ENCODE peak calls at places on chromosomes 1 and 21, in six cellular contexts. One of them, this sample, is unnamed.

GRCh38 chr1:20742671-20743070 is 10.2 kb upstream of the SH2D5 start:
- DNase-seq in esophagus squamous epithelium: no peak
- DNase-seq in posterior vena cava: no peak
- DNase-seq in endothelial cell: no peak
- DNase-seq in A673: no peak
- DNase-seq in coronary artery: no peak
- DNase-seq in this sample: no peak

GRCh38 chr1:178232108-178232507 is 138.2 kb downstream of the RASAL2 start:
- DNase-seq in esophagus squamous epithelium: no peak
- DNase-seq in posterior vena cava: no peak
- DNase-seq in endothelial cell: no peak
- DNase-seq in A673: no peak
- DNase-seq in coronary artery: no peak
- DNase-seq in this sample: no peak

GRCh38 chr1:244779410-244779809 is 56.0 kb upstream of the COX20 start:
- DNase-seq in esophagus squamous epithelium: no peak
- DNase-seq in posterior vena cava: no peak
- DNase-seq in endothelial cell: no peak
- DNase-seq in A673: no peak
- DNase-seq in coronary artery: no peak
- DNase-seq in this sample: no peak

GRCh38 chr21:37700641-37701202 is 215.5 kb downstream of the KCNJ6 start:
- DNase-seq in esophagus squamous epithelium: no peak
- DNase-seq in posterior vena cava: no peak
- DNase-seq in endothelial cell: peak; percentile 58
- DNase-seq in A673: peak; percentile 86
- DNase-seq in coronary artery: no peak
- DNase-seq in this sample: peak; percentile 30

GRCh38 chr1:46401514-46401913 is 7.4 kb downstream of the FAAH start:
- DNase-seq in esophagus squamous epithelium: no peak
- DNase-seq in posterior vena cava: no peak
- DNase-seq in endothelial cell: no peak
- DNase-seq in A673: no peak
- DNase-seq in coronary artery: no peak
- DNase-seq in this sample: no peak

GRCh38 chr1:35269190-35269988 is 880 bp downstream of the ZMYM4 start:
- DNase-seq in esophagus squamous epithelium: no peak
- DNase-seq in posterior vena cava: no peak
- DNase-seq in endothelial cell: no peak
- DNase-seq in A673: peak; percentile 18
- DNase-seq in coronary artery: no peak
- DNase-seq in this sample: no peak

GRCh38 chr1:221888218-221888617 is 146.3 kb upstream of the DUSP10 start:
- DNase-seq in esophagus squamous epithelium: no peak
- DNase-seq in posterior vena cava: no peak
- DNase-seq in endothelial cell: no peak
- DNase-seq in A673: no peak
- DNase-seq in coronary artery: no peak
- DNase-seq in this sample: no peak

GRCh38 chr1:237261198-237261597 is 219.2 kb downstream of the RYR2 start:
- DNase-seq in esophagus squamous epithelium: no peak
- DNase-seq in posterior vena cava: no peak
- DNase-seq in endothelial cell: no peak
- DNase-seq in A673: no peak
- DNase-seq in coronary artery: no peak
- DNase-seq in this sample: no peak

GRCh38 chr1:66542811-66543767 is 9.1 kb downstream of the SGIP1 start:
- DNase-seq in esophagus squamous epithelium: no peak
- DNase-seq in posterior vena cava: peak; percentile 82
- DNase-seq in endothelial cell: no peak
- DNase-seq in A673: peak; percentile 32
- DNase-seq in coronary artery: no peak
- DNase-seq in this sample: no peak

GRCh38 chr1:21891621-21892479 is 45.3 kb downstream of the HSPG2 start:
- DNase-seq in esophagus squamous epithelium: no peak
- DNase-seq in posterior vena cava: no peak
- DNase-seq in endothelial cell: no peak
- DNase-seq in A673: no peak
- DNase-seq in coronary artery: no peak
- DNase-seq in this sample: no peak

GRCh38 chr1:27099154-27099903 is 55.6 kb downstream of the SLC9A1 start:
- DNase-seq in esophagus squamous epithelium: no peak
- DNase-seq in posterior vena cava: peak; percentile 92
- DNase-seq in endothelial cell: no peak
- DNase-seq in A673: peak; percentile 78
- DNase-seq in coronary artery: peak; percentile 94
- DNase-seq in this sample: no peak

GRCh38 chr1:44842763-44843655 is at the start of gene PTCH2:
- DNase-seq in esophagus squamous epithelium: no peak
- DNase-seq in posterior vena cava: no peak
- DNase-seq in endothelial cell: peak; percentile 72
- DNase-seq in A673: peak; percentile 90
- DNase-seq in coronary artery: peak; percentile 78
- DNase-seq in this sample: no peak

GRCh38 chr1:80966266-80966665 is 834.5 kb upstream of the ADGRL2 start:
- DNase-seq in esophagus squamous epithelium: no peak
- DNase-seq in posterior vena cava: no peak
- DNase-seq in endothelial cell: no peak
- DNase-seq in A673: no peak
- DNase-seq in coronary artery: no peak
- DNase-seq in this sample: no peak

This sample was measured in cerebellar nuclear complex.